ENCODE peak calls at places on chromosomes 2 and 18, in nine cellular contexts. T is heart left ventricle; O is RWPE1; M is activated CD8-positive, alpha-beta memory T cell treated with anti-CD3 and anti-CD28 coated beads for 4 hours; F is NCI-H446; S is stimulated activated CD4-positive, alpha-beta T cell treated with anti-CD3 and anti-CD28 coated beads, Interleukin-15, amount 100 ng/mL, for 24 hours; X is NCI-H1436; J is COR-L47; U is A549. H is an unnamed sample.

GRCh38 chr2:226213717-226214116 is 585.9 kb downstream of the IRS1 start:
- DNase-seq in T (no peak), U (peak; percentile 32), F (no peak), J (no peak), O (peak; percentile 8), S (no peak), X (no peak), M (no peak), H (no peak)

GRCh38 chr2:71861186-71862160 is 286.2 kb downstream of the CYP26B1 start:
- DNase-seq in M (no peak), U (no peak), T (no peak), X (no peak), O (no peak), J (no peak), S (no peak), F (no peak), H (no peak)

GRCh38 chr2:231212329-231212845 is 14.0 kb downstream of the ARMC9 start:
- DNase-seq in F (no peak), T (no peak), O (no peak), U (no peak), S (no peak), M (no peak), J (no peak), X (no peak), H (no peak)

GRCh38 chr2:231162036-231162345 is 36.4 kb upstream of the ARMC9 start:
- DNase-seq in M (no peak), S (no peak), X (no peak), J (no peak), F (no peak), T (no peak), U (peak; percentile 25), O (no peak), H (no peak)

GRCh38 chr2:231344851-231345250 is 50.7 kb upstream of the B3GNT7 start:
- DNase-seq in O (no peak), S (no peak), J (no peak), U (no peak), F (no peak), X (no peak), T (no peak), M (no peak), H (no peak)

GRCh38 chr2:10918661-10919414 is 7.1 kb downstream of the KCNF1 start:
- DNase-seq in M (no peak), U (no peak), O (no peak), J (peak; percentile 32), S (no peak), F (no peak), X (no peak), T (no peak), H (no peak)

GRCh38 chr2:100628506-100628905 is 65.7 kb downstream of the PDCL3 start:
- DNase-seq in U (no peak), F (no peak), M (no peak), J (no peak), X (no peak), O (no peak), S (no peak), T (no peak), H (no peak)

GRCh38 chr18:79599503-79599931 is 80.1 kb upstream of the CTDP1 start:
- DNase-seq in X (no peak), U (peak; percentile 37), M (no peak), O (peak; percentile 70), S (no peak), T (peak; percentile 20), J (no peak), F (no peak), H (no peak)

GRCh38 chr2:212711851-212712250 is 173.2 kb upstream of the ERBB4 start:
- DNase-seq in X (no peak), T (no peak), J (no peak), O (peak; percentile 59), U (peak; percentile 6), F (no peak), S (no peak), M (no peak), H (no peak)

GRCh38 chr2:137881711-137882110 is 82.6 kb upstream of the HNMT start:
- DNase-seq in T (no peak), J (no peak), X (no peak), U (no peak), M (no peak), O (no peak), S (no peak), F (no peak), H (no peak)

GRCh38 chr2:211351998-211352397 is 795.6 kb downstream of the CPS1 start:
- DNase-seq in J (peak; percentile 13), S (no peak), F (no peak), M (no peak), U (no peak), O (peak; percentile 6), T (no peak), X (peak; percentile 53), H (no peak)

GRCh38 chr2:166269322-166269721 is 106.4 kb downstream of the SCN9A start:
- DNase-seq in T (no peak), U (no peak), S (no peak), O (no peak), J (no peak), M (no peak), F (no peak), X (no peak), H (no peak)

GRCh38 chr2:38487852-38488251 is 110.8 kb upstream of the ATL2 start:
- DNase-seq in O (no peak), T (no peak), M (no peak), X (no peak), S (no peak), U (no peak), J (no peak), F (no peak), H (no peak)

GRCh38 chr18:5311273-5312009 is 15.9 kb upstream of the ZBTB14 start:
- DNase-seq in M (no peak), S (no peak), O (no peak), J (no peak), U (no peak), F (no peak), T (no peak), X (no peak), H (no peak)

GRCh38 chr18:62883937-62884735 is 168.8 kb downstream of the PHLPP1 start:
- DNase-seq in X (no peak), O (no peak), F (no peak), T (no peak), M (no peak), J (no peak), U (no peak), S (no peak), H (no peak)

GRCh38 chr2:213296270-213296669 is 12.0 kb downstream of the SPAG16 start:
- DNase-seq in O (no peak), J (no peak), U (no peak), F (no peak), S (no peak), T (no peak), M (no peak), X (no peak), H (no peak)

GRCh38 chr2:197672494-197672893 is 2.9 kb downstream of the RFTN2 start:
- DNase-seq in X (no peak), U (no peak), S (no peak), T (no peak), F (no peak), M (no peak), O (no peak), J (no peak), H (no peak)

GRCh38 chr18:3889803-3890202 is 439.8 kb downstream of the TGIF1 start:
- DNase-seq in O (no peak), X (no peak), M (no peak), S (no peak), J (no peak), T (no peak), F (no peak), U (no peak), H (no peak)

GRCh38 chr2:168663993-168664392 is 138.4 kb upstream of the NOSTRIN start:
- DNase-seq in O (no peak), F (peak; percentile 28), X (no peak), M (no peak), J (no peak), U (no peak), T (no peak), S (no peak), H (no peak)

GRCh38 chr2:241659150-241659739 is 21.8 kb downstream of the ATG4B start:
- DNase-seq in O (peak; percentile 44), M (no peak), J (no peak), S (peak; percentile 53), X (peak; percentile 9), U (peak; percentile 82), F (peak; percentile 22), T (peak; percentile 64), H (no peak)

GRCh38 chr2:161250864-161251436 is 57.3 kb upstream of the PSMD14 start:
- DNase-seq in U (peak; percentile 73), J (peak; percentile 68), M (no peak), O (peak; percentile 87), X (peak; percentile 38), T (no peak), S (no peak), F (no peak), H (no peak)

GRCh38 chr18:63974991-63975390 is 5.1 kb downstream of the SERPINB8 start:
- DNase-seq in J (peak; percentile 19), U (peak; percentile 11), S (peak; percentile 27), O (no peak), X (no peak), T (no peak), F (no peak), M (no peak), H (no peak)

GRCh38 chr2:165280356-165280755 is 41.1 kb downstream of the SCN2A start:
- DNase-seq in U (no peak), S (no peak), J (no peak), T (no peak), F (no peak), X (no peak), O (no peak), M (no peak), H (no peak)

GRCh38 chr2:165902929-165903328 is 50.6 kb downstream of the TTC21B start:
- DNase-seq in F (no peak), J (peak; percentile 1), S (no peak), X (no peak), M (no peak), T (no peak), O (peak; percentile 6), U (no peak), H (no peak)

GRCh38 chr2:14816069-14816738 is 183.7 kb downstream of the LRATD1 start:
- DNase-seq in O (no peak), T (no peak), S (no peak), F (no peak), X (no peak), U (no peak), M (no peak), J (no peak), H (no peak)

GRCh38 chr18:58095251-58095650 is 51.2 kb downstream of the NEDD4L start:
- DNase-seq in F (no peak), X (no peak), U (no peak), M (no peak), T (no peak), J (no peak), O (no peak), S (no peak), H (no peak)

GRCh38 chr2:134518101-134518500 is 200.7 kb downstream of the TMEM163 start:
- DNase-seq in T (no peak), X (no peak), M (no peak), J (no peak), S (no peak), O (no peak), U (no peak), F (no peak), H (no peak)

GRCh38 chr2:73020657-73021370 is 50.7 kb downstream of the SFXN5 start:
- DNase-seq in S (no peak), X (no peak), J (no peak), T (no peak), F (no peak), M (no peak), O (no peak), U (peak; percentile 69), H (no peak)

GRCh38 chr2:236173734-236174607 is 5.8 kb upstream of the GBX2 start:
- DNase-seq in U (no peak), X (no peak), M (no peak), O (no peak), J (no peak), F (no peak), T (no peak), S (no peak), H (no peak)

GRCh38 chr2:38907743-38908562 is 18.3 kb downstream of the ARHGEF33 start:
- DNase-seq in J (no peak), X (no peak), S (peak; percentile 18), O (no peak), F (no peak), M (no peak), U (no peak), T (no peak), H (no peak)

GRCh38 chr2:141058552-141058951 is 1072.3 kb downstream of the LRP1B start:
- DNase-seq in F (no peak), X (peak; percentile 50), S (no peak), M (no peak), T (no peak), U (no peak), J (no peak), O (no peak), H (no peak)

H was measured in B cell.